ENCODE peak calls at places on chromosomes 13 and 19, in seven cellular contexts. One of them, this sample, is unnamed.
A peak's percentile ranks its signal among the peaks of the same experiment; 100 is the strongest.

GRCh38 chr19:28239270-28239669 is 973.7 kb downstream of the UQCRFS1 start:
- DNase-seq in small intestine: no peak
- DNase-seq in transverse colon: no peak
- DNase-seq in aorta: no peak
- DNase-seq in retinal pigment epithelial cell: no peak
- DNase-seq in CD8-positive, alpha-beta memory T cell: no peak
- DNase-seq in CD4-positive, CD25-positive, alpha-beta regulatory T cell: no peak
- DNase-seq in this sample: peak; percentile 28

GRCh38 chr19:10936661-10937084 is 8.1 kb downstream of the TIMM29 start:
- DNase-seq in retinal pigment epithelial cell: no peak
- DNase-seq in CD8-positive, alpha-beta memory T cell: no peak
- DNase-seq in transverse colon: peak; percentile 40
- DNase-seq in aorta: no peak
- DNase-seq in CD4-positive, CD25-positive, alpha-beta regulatory T cell: peak; percentile 69
- DNase-seq in small intestine: peak; percentile 80
- DNase-seq in this sample: peak; percentile 79

GRCh38 chr13:72652681-72653080 is 74.7 kb downstream of the MZT1 start:
- DNase-seq in aorta: no peak
- DNase-seq in retinal pigment epithelial cell: no peak
- DNase-seq in small intestine: no peak
- DNase-seq in transverse colon: no peak
- DNase-seq in CD4-positive, CD25-positive, alpha-beta regulatory T cell: no peak
- DNase-seq in CD8-positive, alpha-beta memory T cell: no peak
- DNase-seq in this sample: no peak

GRCh38 chr19:11378319-11379189 is 4.1 kb downstream of the SWSAP1 start:
- DNase-seq in transverse colon: peak; percentile 39
- DNase-seq in aorta: no peak
- DNase-seq in CD4-positive, CD25-positive, alpha-beta regulatory T cell: no peak
- DNase-seq in CD8-positive, alpha-beta memory T cell: no peak
- DNase-seq in retinal pigment epithelial cell: no peak
- DNase-seq in small intestine: peak; percentile 15
- DNase-seq in this sample: no peak

GRCh38 chr19:35013047-35013819 is 13.1 kb downstream of the GRAMD1A start:
- DNase-seq in small intestine: peak; percentile 52
- DNase-seq in aorta: peak; percentile 93
- DNase-seq in CD8-positive, alpha-beta memory T cell: peak; percentile 86
- DNase-seq in retinal pigment epithelial cell: no peak
- DNase-seq in CD4-positive, CD25-positive, alpha-beta regulatory T cell: peak; percentile 78
- DNase-seq in transverse colon: peak; percentile 77
- DNase-seq in this sample: peak; percentile 39

GRCh38 chr13:105984236-105984635 is 551.2 kb downstream of the EFNB2 start:
- DNase-seq in CD4-positive, CD25-positive, alpha-beta regulatory T cell: no peak
- DNase-seq in CD8-positive, alpha-beta memory T cell: no peak
- DNase-seq in small intestine: no peak
- DNase-seq in aorta: no peak
- DNase-seq in retinal pigment epithelial cell: no peak
- DNase-seq in transverse colon: no peak
- DNase-seq in this sample: no peak

GRCh38 chr13:50894504-50894903 is 15.1 kb upstream of the RNASEH2B start:
- DNase-seq in retinal pigment epithelial cell: no peak
- DNase-seq in CD4-positive, CD25-positive, alpha-beta regulatory T cell: no peak
- DNase-seq in CD8-positive, alpha-beta memory T cell: no peak
- DNase-seq in aorta: no peak
- DNase-seq in small intestine: peak; percentile 29
- DNase-seq in transverse colon: no peak
- DNase-seq in this sample: no peak

GRCh38 chr13:88526853-88527215 is 855.7 kb downstream of the SLITRK5 start:
- DNase-seq in aorta: peak; percentile 61
- DNase-seq in retinal pigment epithelial cell: no peak
- DNase-seq in small intestine: no peak
- DNase-seq in transverse colon: no peak
- DNase-seq in CD4-positive, CD25-positive, alpha-beta regulatory T cell: no peak
- DNase-seq in CD8-positive, alpha-beta memory T cell: no peak
- DNase-seq in this sample: no peak

GRCh38 chr13:76289558-76289957 is 596.6 kb downstream of the KCTD12 start:
- DNase-seq in retinal pigment epithelial cell: no peak
- DNase-seq in transverse colon: no peak
- DNase-seq in CD8-positive, alpha-beta memory T cell: no peak
- DNase-seq in aorta: no peak
- DNase-seq in small intestine: no peak
- DNase-seq in CD4-positive, CD25-positive, alpha-beta regulatory T cell: no peak
- DNase-seq in this sample: no peak

GRCh38 chr13:39612023-39612637 is 9.1 kb upstream of the LHFPL6 start:
- DNase-seq in transverse colon: peak; percentile 65
- DNase-seq in retinal pigment epithelial cell: peak; percentile 44
- DNase-seq in aorta: no peak
- DNase-seq in CD4-positive, CD25-positive, alpha-beta regulatory T cell: peak; percentile 72
- DNase-seq in CD8-positive, alpha-beta memory T cell: peak; percentile 64
- DNase-seq in small intestine: peak; percentile 70
- DNase-seq in this sample: peak; percentile 54

GRCh38 chr13:109773276-109773675 is 13.1 kb downstream of the IRS2 start:
- DNase-seq in transverse colon: no peak
- DNase-seq in CD4-positive, CD25-positive, alpha-beta regulatory T cell: no peak
- DNase-seq in retinal pigment epithelial cell: no peak
- DNase-seq in aorta: no peak
- DNase-seq in CD8-positive, alpha-beta memory T cell: no peak
- DNase-seq in small intestine: no peak
- DNase-seq in this sample: no peak

GRCh38 chr13:40230833-40231266 is 435.6 kb downstream of the FOXO1 start:
- DNase-seq in aorta: no peak
- DNase-seq in CD8-positive, alpha-beta memory T cell: no peak
- DNase-seq in retinal pigment epithelial cell: peak; percentile 48
- DNase-seq in CD4-positive, CD25-positive, alpha-beta regulatory T cell: no peak
- DNase-seq in small intestine: no peak
- DNase-seq in transverse colon: no peak
- DNase-seq in this sample: no peak

GRCh38 chr13:85148009-85148408 is 651.2 kb downstream of the SLITRK6 start:
- DNase-seq in CD8-positive, alpha-beta memory T cell: no peak
- DNase-seq in small intestine: no peak
- DNase-seq in aorta: no peak
- DNase-seq in retinal pigment epithelial cell: peak; percentile 93
- DNase-seq in CD4-positive, CD25-positive, alpha-beta regulatory T cell: no peak
- DNase-seq in transverse colon: no peak
- DNase-seq in this sample: no peak

GRCh38 chr19:51125421-51126075 is 842 bp downstream of the SIGLEC9 start:
- DNase-seq in small intestine: no peak
- DNase-seq in retinal pigment epithelial cell: no peak
- DNase-seq in CD8-positive, alpha-beta memory T cell: no peak
- DNase-seq in aorta: no peak
- DNase-seq in CD4-positive, CD25-positive, alpha-beta regulatory T cell: no peak
- DNase-seq in transverse colon: no peak
- DNase-seq in this sample: no peak

GRCh38 chr13:75417647-75418046 is 64.3 kb downstream of the TBC1D4 start:
- DNase-seq in transverse colon: no peak
- DNase-seq in CD8-positive, alpha-beta memory T cell: no peak
- DNase-seq in retinal pigment epithelial cell: no peak
- DNase-seq in small intestine: peak; percentile 40
- DNase-seq in CD4-positive, CD25-positive, alpha-beta regulatory T cell: no peak
- DNase-seq in aorta: no peak
- DNase-seq in this sample: no peak

GRCh38 chr13:70253834-70254233 is 145.6 kb upstream of the KLHL1 start:
- DNase-seq in aorta: no peak
- DNase-seq in transverse colon: no peak
- DNase-seq in CD8-positive, alpha-beta memory T cell: no peak
- DNase-seq in small intestine: no peak
- DNase-seq in CD4-positive, CD25-positive, alpha-beta regulatory T cell: no peak
- DNase-seq in retinal pigment epithelial cell: peak; percentile 21
- DNase-seq in this sample: no peak

GRCh38 chr13:109835321-109835720 is 48.9 kb upstream of the IRS2 start:
- DNase-seq in aorta: no peak
- DNase-seq in CD4-positive, CD25-positive, alpha-beta regulatory T cell: no peak
- DNase-seq in small intestine: no peak
- DNase-seq in CD8-positive, alpha-beta memory T cell: no peak
- DNase-seq in transverse colon: no peak
- DNase-seq in retinal pigment epithelial cell: no peak
- DNase-seq in this sample: no peak

GRCh38 chr13:82011355-82011754 is 1670.4 kb upstream of the SPRY2 start:
- DNase-seq in transverse colon: no peak
- DNase-seq in aorta: no peak
- DNase-seq in small intestine: no peak
- DNase-seq in CD8-positive, alpha-beta memory T cell: no peak
- DNase-seq in CD4-positive, CD25-positive, alpha-beta regulatory T cell: no peak
- DNase-seq in retinal pigment epithelial cell: no peak
- DNase-seq in this sample: no peak

GRCh38 chr13:85163063-85163462 is 636.2 kb downstream of the SLITRK6 start:
- DNase-seq in CD4-positive, CD25-positive, alpha-beta regulatory T cell: no peak
- DNase-seq in CD8-positive, alpha-beta memory T cell: no peak
- DNase-seq in transverse colon: no peak
- DNase-seq in small intestine: no peak
- DNase-seq in aorta: no peak
- DNase-seq in retinal pigment epithelial cell: no peak
- DNase-seq in this sample: no peak

GRCh38 chr19:52945652-52946321 is 16.9 kb downstream of the ZNF816 start:
- DNase-seq in retinal pigment epithelial cell: no peak
- DNase-seq in CD8-positive, alpha-beta memory T cell: no peak
- DNase-seq in transverse colon: no peak
- DNase-seq in small intestine: no peak
- DNase-seq in CD4-positive, CD25-positive, alpha-beta regulatory T cell: no peak
- DNase-seq in aorta: no peak
- DNase-seq in this sample: no peak
- H3K4me3 ChIP-seq in retinal pigment epithelial cell: no peak overlapping the region
- H3K4me3 ChIP-seq in CD8-positive, alpha-beta memory T cell: no peak overlapping the region
- H3K4me3 ChIP-seq in transverse colon: no peak overlapping the region
- H3K4me3 ChIP-seq in small intestine: no peak overlapping the region
- H3K4me3 ChIP-seq in CD4-positive, CD25-positive, alpha-beta regulatory T cell: no peak overlapping the region
- H3K4me3 ChIP-seq in aorta: no peak overlapping the region
- H3K4me3 ChIP-seq in this sample: no peak overlapping the region

DNA sequence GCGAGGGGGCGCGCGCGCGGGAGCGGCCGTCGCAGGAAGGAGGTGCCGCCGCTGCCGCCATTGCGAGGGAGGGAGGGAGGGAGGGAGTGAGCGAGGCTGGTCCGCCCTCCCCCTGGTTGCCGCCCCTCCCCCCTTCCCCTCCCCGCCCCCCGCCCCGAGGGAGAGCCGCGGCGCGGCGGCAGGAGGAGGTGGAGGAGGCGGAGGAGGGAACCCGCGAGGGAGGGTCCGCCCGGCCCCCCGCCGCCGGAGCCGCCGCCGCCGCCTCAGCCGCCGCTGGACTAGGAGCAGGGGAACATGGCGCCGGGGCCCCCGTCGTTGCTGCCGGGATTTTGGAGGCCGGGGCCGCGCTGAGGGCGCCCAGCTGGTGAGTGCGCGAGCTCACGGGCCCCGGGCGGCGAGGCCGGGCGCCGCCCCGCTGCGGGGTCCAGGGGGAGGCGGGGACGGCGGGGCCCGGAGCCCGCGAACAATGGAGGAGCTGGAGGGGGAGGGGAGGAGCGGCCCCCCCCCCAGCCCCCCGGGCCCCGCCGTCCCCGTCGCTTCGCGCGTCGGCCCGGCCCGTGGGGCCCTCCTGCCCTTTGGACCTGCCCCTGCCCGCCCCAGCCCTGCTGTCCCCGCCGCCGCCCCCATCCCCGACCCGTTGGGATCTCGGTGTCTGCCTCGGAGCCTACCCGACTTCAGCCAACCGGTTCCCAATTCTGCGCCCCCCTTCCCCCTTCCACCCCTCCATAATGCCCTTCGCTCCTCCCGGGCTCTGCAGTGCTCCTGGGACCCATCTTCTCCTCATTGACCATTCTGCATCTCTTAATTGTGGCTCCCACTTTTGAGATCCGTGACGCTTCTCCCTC is at the start of gene ARHGAP35:
- DNase-seq in retinal pigment epithelial cell: no peak
- DNase-seq in small intestine: peak; percentile 84
- DNase-seq in CD8-positive, alpha-beta memory T cell: no peak
- DNase-seq in CD4-positive, CD25-positive, alpha-beta regulatory T cell: peak; percentile 91
- DNase-seq in aorta: peak; percentile 87
- DNase-seq in transverse colon: peak; percentile 43
- DNase-seq in this sample: no peak
- H3K4me3 ChIP-seq in retinal pigment epithelial cell: peak within 1 kb of the TSS; percentile 86
- H3K4me3 ChIP-seq in small intestine: peak within 1 kb of the TSS; percentile 68
- H3K4me3 ChIP-seq in CD8-positive, alpha-beta memory T cell: peak within 1 kb of the TSS; percentile 86
- H3K4me3 ChIP-seq in CD4-positive, CD25-positive, alpha-beta regulatory T cell: peak within 1 kb of the TSS; percentile 79
- H3K4me3 ChIP-seq in aorta: peak within 1 kb of the TSS; percentile 97
- H3K4me3 ChIP-seq in transverse colon: peak within 1 kb of the TSS; percentile 69
- H3K4me3 ChIP-seq in this sample: peak within 1 kb of the TSS; percentile 86

GRCh38 chr19:23070353-23070781 is 46.5 kb upstream of the ZNF730 start:
- DNase-seq in CD8-positive, alpha-beta memory T cell: no peak
- DNase-seq in CD4-positive, CD25-positive, alpha-beta regulatory T cell: peak; percentile 2
- DNase-seq in small intestine: no peak
- DNase-seq in transverse colon: peak; percentile 11
- DNase-seq in retinal pigment epithelial cell: peak; percentile 13
- DNase-seq in aorta: no peak
- DNase-seq in this sample: no peak

GRCh38 chr19:23071087-23071511 is 45.7 kb upstream of the ZNF730 start:
- DNase-seq in retinal pigment epithelial cell: no peak
- DNase-seq in small intestine: no peak
- DNase-seq in transverse colon: no peak
- DNase-seq in CD4-positive, CD25-positive, alpha-beta regulatory T cell: no peak
- DNase-seq in aorta: no peak
- DNase-seq in CD8-positive, alpha-beta memory T cell: no peak
- DNase-seq in this sample: no peak

DNA sequence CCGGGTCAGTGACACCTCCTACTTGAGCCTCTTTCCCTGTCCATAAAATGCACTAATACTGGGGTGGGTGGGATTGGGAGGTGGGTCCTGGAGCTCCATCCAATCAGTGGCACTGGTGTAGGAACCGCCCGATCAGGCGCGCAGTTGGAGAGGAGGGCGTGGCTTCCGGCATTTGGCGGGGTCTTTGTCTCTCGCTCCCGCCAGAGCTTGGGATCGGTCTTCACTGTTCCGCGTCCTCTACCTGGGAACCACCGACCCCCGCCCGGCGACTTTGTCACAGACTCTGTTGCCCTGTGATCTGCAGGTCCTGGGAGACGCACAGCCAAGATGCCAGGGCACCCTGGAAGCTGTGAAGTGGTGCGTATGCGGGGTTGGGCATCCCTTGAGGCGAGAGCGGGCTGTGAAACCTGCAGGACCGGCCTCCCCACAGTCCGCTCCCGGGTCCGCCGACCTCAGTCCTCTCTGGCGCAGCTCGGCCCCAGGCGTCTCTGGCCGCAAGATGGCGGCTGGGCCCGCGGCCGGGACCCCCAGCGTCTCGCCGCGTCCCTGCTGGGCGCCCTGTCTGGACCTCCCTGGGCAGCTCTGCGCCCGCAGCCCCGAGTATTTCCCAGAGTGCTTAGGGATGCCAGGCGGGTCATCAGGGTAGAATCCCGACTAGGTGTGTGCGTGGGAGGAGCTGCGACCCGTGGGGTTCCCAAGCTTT is 41.6 kb upstream of the ZNF730 start:
- DNase-seq in retinal pigment epithelial cell: peak; percentile 52
- DNase-seq in CD4-positive, CD25-positive, alpha-beta regulatory T cell: no peak
- DNase-seq in aorta: peak; percentile 84
- DNase-seq in transverse colon: peak; percentile 19
- DNase-seq in small intestine: peak; percentile 1
- DNase-seq in CD8-positive, alpha-beta memory T cell: no peak
- DNase-seq in this sample: peak; percentile 35
- H3K4me3 ChIP-seq in retinal pigment epithelial cell: peak overlapping the region; percentile 92
- H3K4me3 ChIP-seq in CD4-positive, CD25-positive, alpha-beta regulatory T cell: no peak overlapping the region
- H3K4me3 ChIP-seq in aorta: peak overlapping the region; percentile 56
- H3K4me3 ChIP-seq in transverse colon: peak overlapping the region; percentile 65
- H3K4me3 ChIP-seq in small intestine: peak overlapping the region; percentile 30
- H3K4me3 ChIP-seq in CD8-positive, alpha-beta memory T cell: no peak overlapping the region
- H3K4me3 ChIP-seq in this sample: peak overlapping the region; percentile 47

DNA sequence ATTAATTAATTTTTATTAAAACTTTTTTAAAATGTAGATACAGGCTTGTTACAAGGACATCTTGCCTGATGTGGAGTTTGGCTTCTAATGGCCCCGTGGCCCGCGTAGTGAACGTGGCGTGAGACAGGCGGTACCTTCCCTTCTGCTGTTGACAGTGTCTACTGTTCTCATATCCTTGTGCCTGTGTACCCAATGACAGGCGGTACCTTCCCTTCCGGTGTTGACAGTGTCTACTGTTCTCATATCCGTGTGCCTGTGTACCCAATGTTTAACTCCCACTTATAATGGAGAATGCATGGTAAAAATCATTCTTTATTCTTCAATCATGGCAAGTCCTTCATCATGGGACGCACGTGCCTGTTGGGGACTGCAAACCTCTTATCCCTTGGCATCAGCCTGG is 79.1 kb upstream of the ZNF835 start:
- DNase-seq in CD4-positive, CD25-positive, alpha-beta regulatory T cell: no peak
- DNase-seq in transverse colon: no peak
- DNase-seq in small intestine: no peak
- DNase-seq in aorta: no peak
- DNase-seq in retinal pigment epithelial cell: no peak
- DNase-seq in CD8-positive, alpha-beta memory T cell: no peak
- DNase-seq in this sample: no peak
- H3K4me3 ChIP-seq in CD4-positive, CD25-positive, alpha-beta regulatory T cell: no peak overlapping the region
- H3K4me3 ChIP-seq in transverse colon: no peak overlapping the region
- H3K4me3 ChIP-seq in small intestine: no peak overlapping the region
- H3K4me3 ChIP-seq in aorta: no peak overlapping the region
- H3K4me3 ChIP-seq in retinal pigment epithelial cell: no peak overlapping the region
- H3K4me3 ChIP-seq in CD8-positive, alpha-beta memory T cell: no peak overlapping the region
- H3K4me3 ChIP-seq in this sample: no peak overlapping the region

This sample was measured in Jurkat, Clone E6-1.